ENCODE peak calls at places on chromosomes 5 and 9, in five cellular contexts. L is trophoblast cell, B is mesenchymal stem cell, Q is IMR-90, H is H1. S is an unnamed sample.

GRCh38 chr5:151130922-151131891 is 26.4 kb downstream of the ANXA6 start:
- DNase-seq in Q (peak; percentile 32), H (no peak), L (peak; percentile 77), B (no peak), S (no peak)

GRCh38 chr5:38453506-38453905 is 102.9 kb downstream of the LIFR start:
- DNase-seq in H (no peak), Q (no peak), L (no peak), B (no peak), S (no peak)

GRCh38 chr5:132949151-132949550 is 14.3 kb downstream of the AFF4 start:
- DNase-seq in B (no peak), Q (no peak), H (no peak), L (no peak), S (no peak)

GRCh38 chr5:111071413-111071812 is at the start of gene TSLP:
- DNase-seq in Q (no peak), L (no peak), H (no peak), B (peak; percentile 41), S (no peak)

GRCh38 chr5:148401604-148402003 is 17.8 kb downstream of the FBXO38 start:
- DNase-seq in L (no peak), H (no peak), B (peak; percentile 36), Q (peak; percentile 48), S (no peak)

GRCh38 chr9:109751253-109751652 is 28.7 kb upstream of the PALM2AKAP2 start:
- DNase-seq in H (no peak), Q (peak; percentile 82), L (no peak), B (no peak), S (no peak)

GRCh38 chr5:132269635-132270344 is 12.3 kb downstream of the PDLIM4 start:
- DNase-seq in L (no peak), B (no peak), H (peak; percentile 32), Q (no peak), S (no peak)

GRCh38 chr5:37249820-37250175 is 622 bp upstream of the CPLANE1 start:
- DNase-seq in Q (no peak), H (no peak), B (no peak), L (no peak), S (no peak)

GRCh38 chr5:139651863-139652787 is 4.0 kb downstream of the CXXC5 start:
- DNase-seq in Q (peak; percentile 94), L (no peak), B (peak; percentile 96), H (peak; percentile 90), S (peak; percentile 78)

GRCh38 chr9:122991370-122991830 is 42.1 kb upstream of the GPR21 start:
- DNase-seq in H (no peak), L (peak; percentile 0), B (peak; percentile 92), Q (peak; percentile 94), S (no peak)

GRCh38 chr9:97572196-97572891 is 60.8 kb downstream of the TSTD2 start:
- DNase-seq in B (no peak), Q (no peak), H (peak; percentile 19), L (no peak), S (no peak)

GRCh38 chr9:33159760-33160127 is 7.4 kb downstream of the B4GALT1 start:
- DNase-seq in L (peak; percentile 83), B (peak; percentile 87), H (no peak), Q (peak; percentile 92), S (no peak)

GRCh38 chr9:79946718-79947117 is 375.0 kb downstream of the TLE4 start:
- DNase-seq in H (no peak), B (peak; percentile 18), Q (peak; percentile 32), L (no peak), S (no peak)

GRCh38 chr5:103624035-103624461 is 61.5 kb upstream of the NUDT12 start:
- DNase-seq in H (no peak), B (peak; percentile 88), Q (peak; percentile 78), L (no peak), S (no peak)

GRCh38 chr9:114430443-114430842 is 42.7 kb upstream of the AKNA start:
- DNase-seq in B (no peak), Q (no peak), L (no peak), H (no peak), S (no peak)

GRCh38 chr9:2620876-2621677 is 510 bp upstream of the VLDLR start:
- DNase-seq in L (peak; percentile 77), H (peak; percentile 86), Q (peak; percentile 87), B (peak; percentile 77), S (peak; percentile 59)

GRCh38 chr5:77210091-77211012 is at the start of gene PDE8B:
- DNase-seq in Q (no peak), H (peak; percentile 63), L (no peak), B (no peak), S (no peak)

GRCh38 chr5:113212244-113212920 is 222.4 kb downstream of the TSSK1B start:
- DNase-seq in H (no peak), L (no peak), B (peak; percentile 75), Q (peak; percentile 73), S (no peak)

GRCh38 chr9:121282309-121283071 is 14.5 kb downstream of the GSN start:
- DNase-seq in B (peak; percentile 47), H (no peak), Q (peak; percentile 85), L (peak; percentile 35), S (no peak)

GRCh38 chr5:180600554-180601041 is 9.3 kb upstream of the SCGB3A1 start:
- DNase-seq in Q (no peak), L (no peak), H (no peak), B (no peak), S (no peak)
- H3K9ac ChIP-seq in Q (no peak overlapping the region), L (no peak overlapping the region), H (no peak overlapping the region), B (no peak overlapping the region), S (peak overlapping the region; percentile 0)

DNA sequence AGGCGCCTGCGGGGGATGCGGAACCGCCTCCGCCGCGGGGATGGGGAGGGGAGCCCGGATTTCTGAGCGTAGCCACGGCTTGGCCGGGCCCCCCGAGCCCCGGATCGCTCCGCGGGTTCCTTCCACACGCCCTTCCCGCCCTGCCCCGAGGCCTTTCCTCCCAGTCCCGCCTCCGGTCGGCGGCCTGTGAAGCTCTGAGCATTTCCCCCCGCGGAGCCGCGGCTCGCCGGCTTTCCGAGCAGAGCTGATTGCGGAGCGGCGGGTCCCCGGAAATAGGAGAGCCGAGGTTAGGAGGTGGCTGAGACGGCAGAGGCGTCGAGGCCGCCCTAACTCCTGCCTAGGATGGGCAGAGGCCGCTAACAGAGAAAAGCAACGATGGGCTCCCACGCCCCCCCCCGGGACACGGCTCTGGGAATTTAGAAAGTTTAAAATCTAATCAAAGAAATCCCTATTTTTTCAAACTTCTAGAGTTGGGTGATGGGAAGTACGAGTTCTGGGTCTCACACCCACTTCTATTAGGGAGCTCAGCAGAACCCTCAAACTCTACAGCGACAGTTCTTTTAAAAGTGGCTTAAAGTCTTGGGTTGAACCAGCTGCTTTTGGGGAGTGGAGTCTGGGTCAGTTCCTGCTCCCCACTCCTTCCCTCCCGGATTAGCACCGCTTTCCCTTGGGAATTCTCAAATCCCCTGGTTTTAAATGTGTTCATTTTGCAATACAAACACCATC is 5.9 kb downstream of the IRX4 start:
- DNase-seq in L (no peak), Q (no peak), B (no peak), H (no peak), S (no peak)
- H3K4me3 ChIP-seq in L (no peak overlapping the region), Q (no peak overlapping the region), B (no peak overlapping the region), H (peak overlapping the region; percentile 54), S (no peak overlapping the region)

GRCh38 chr5:673140-673836 is 19.9 kb downstream of the TPPP start:
- DNase-seq in B (no peak), L (no peak), Q (no peak), H (peak; percentile 45), S (no peak)

GRCh38 chr5:675111-675875 is 17.9 kb downstream of the TPPP start:
- DNase-seq in H (no peak), L (no peak), Q (no peak), B (no peak), S (no peak)

GRCh38 chr5:672329-673139 is 20.6 kb downstream of the TPPP start:
- DNase-seq in L (peak; percentile 98), B (peak; percentile 98), Q (peak; percentile 68), H (no peak), S (peak; percentile 89)

GRCh38 chr5:674630-675011 is 18.5 kb downstream of the TPPP start:
- DNase-seq in H (peak; percentile 45), L (peak; percentile 10), B (peak; percentile 56), Q (no peak), S (no peak)

GRCh38 chr5:673837-674629 is 19.1 kb downstream of the TPPP start:
- DNase-seq in H (peak; percentile 47), L (peak; percentile 13), Q (no peak), B (peak; percentile 8), S (no peak)
- H3K14ac ChIP-seq in H (no peak overlapping the region), L (no peak overlapping the region), Q (no peak overlapping the region), B (peak overlapping the region; percentile 28), S (peak overlapping the region; percentile 97)

DNA sequence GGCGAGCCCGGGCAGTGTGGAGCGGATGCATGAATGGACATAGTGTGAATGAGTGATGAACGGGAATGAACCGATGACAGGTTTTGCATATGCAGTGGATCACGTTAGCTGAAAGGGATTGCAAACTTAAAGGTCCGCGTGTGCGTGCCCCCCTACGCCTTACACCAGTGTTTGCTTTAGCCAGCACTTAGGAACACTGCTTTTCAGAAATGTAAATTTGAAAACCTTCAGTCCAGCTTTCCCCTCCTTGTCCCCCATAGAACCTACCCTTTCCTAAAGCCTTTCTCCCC is 692 bp downstream of the PSAT1 start:
- DNase-seq in L (no peak), H (no peak), Q (peak; percentile 19), B (no peak), S (no peak)
- H3K9ac ChIP-seq in L (peak overlapping the region; percentile 7), H (peak overlapping the region; percentile 96), Q (peak overlapping the region; percentile 66), B (peak overlapping the region; percentile 79), S (peak overlapping the region; percentile 96)

GRCh38 chr9:4143951-4144717 is 155.7 kb downstream of the GLIS3 start:
- DNase-seq in Q (peak; percentile 82), H (no peak), L (no peak), B (peak; percentile 55), S (peak; percentile 52)
- H3K4me3 ChIP-seq in Q (no peak overlapping the region), H (no peak overlapping the region), L (no peak overlapping the region), B (peak overlapping the region; percentile 68), S (no peak overlapping the region)

DNA sequence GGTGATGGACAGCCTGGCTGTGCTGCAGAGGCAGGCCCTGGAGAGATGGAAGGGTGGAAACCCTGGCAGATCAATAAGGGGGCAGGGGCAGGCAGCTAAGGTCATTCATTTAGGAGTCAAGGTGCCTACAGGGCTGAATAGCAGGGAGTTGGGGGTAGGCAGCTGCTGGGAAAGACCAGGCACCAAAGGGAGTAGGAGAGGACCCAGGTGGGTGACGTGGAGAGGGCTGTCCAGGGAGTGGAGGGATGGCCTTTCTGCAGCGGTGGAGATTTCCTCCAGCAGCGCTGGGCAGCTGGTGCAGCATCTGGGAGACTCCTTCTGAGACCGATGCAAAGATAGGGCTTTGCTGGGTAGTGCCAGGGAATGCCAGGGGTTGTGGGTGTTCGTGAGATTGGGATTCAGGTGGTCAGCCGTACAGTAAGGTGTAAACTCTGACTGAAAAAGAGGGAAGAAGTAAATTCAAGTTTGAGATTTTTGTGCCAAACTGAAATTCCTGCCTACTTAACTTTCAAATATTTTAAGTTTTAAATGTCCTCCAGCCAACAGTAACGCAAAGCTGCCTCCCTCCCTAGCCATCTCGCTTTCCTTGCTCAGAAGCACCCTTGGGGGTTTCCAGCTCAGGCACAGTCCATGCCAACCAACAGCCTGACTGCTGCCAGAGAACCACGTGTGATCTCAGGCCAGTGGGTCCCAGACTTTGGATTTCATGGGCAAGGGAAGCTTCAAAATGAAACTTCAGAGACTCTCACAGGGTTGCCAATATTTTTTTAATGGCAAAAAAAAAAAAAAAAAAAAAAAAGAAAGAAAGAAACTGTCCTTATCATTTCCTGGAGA is 18.6 kb upstream of the ANGPTL2 start:
- DNase-seq in Q (no peak), H (peak; percentile 39), L (no peak), B (no peak), S (no peak)
- H3K14ac ChIP-seq in Q (no peak overlapping the region), H (no peak overlapping the region), L (no peak overlapping the region), B (peak overlapping the region; percentile 11), S (no peak overlapping the region)

DNA sequence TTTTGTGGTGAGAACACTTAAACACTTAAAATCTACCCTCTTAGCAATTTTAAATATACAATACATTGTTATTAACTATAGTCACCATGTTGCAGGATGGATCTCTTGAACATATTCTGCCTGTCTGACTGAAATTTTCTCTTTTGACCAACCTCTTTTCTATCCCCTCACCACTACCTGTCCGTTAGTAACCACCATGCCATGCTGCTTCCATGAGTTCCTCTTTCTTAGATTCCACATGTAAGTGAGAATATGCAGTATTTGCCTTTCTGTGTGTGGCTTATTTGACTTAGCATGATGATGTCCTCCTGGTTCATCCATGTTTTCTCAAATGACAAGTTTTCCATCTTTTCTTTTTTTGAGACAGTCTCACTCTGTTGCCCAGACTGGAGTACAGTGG is 48.5 kb upstream of the NAA35 start:
- DNase-seq in H (no peak), L (no peak), Q (no peak), B (no peak), S (no peak)
- H3K9ac ChIP-seq in H (no peak overlapping the region), L (no peak overlapping the region), Q (no peak overlapping the region), B (no peak overlapping the region), S (no peak overlapping the region)

S was measured in neuronal stem cell.